ENCODE peak calls at places on chromosome 6, in nine cellular contexts. U is D341Med; P is nephron progenitor cell; Z is AG08396; D is PC-3; I is iPS-NIHi11; S is activated T-cell treated with anti-CD3 and anti-CD28 coated beads, Interleukin-2, amount 50 U/mL, for 72 hours; B is NCI-H460; V is ascending aorta. M is an unnamed sample.

GRCh38 chr6:55812509-55812908 is 62.9 kb downstream of the BMP5 start:
- DNase-seq in U (no peak), P (no peak), Z (no peak), D (no peak), I (no peak), S (no peak), B (no peak), V (no peak), M (no peak)

GRCh38 chr6:17629824-17630510 is 29.9 kb downstream of the FAM8A1 start:
- DNase-seq in U (no peak), P (no peak), Z (no peak), D (no peak), I (no peak), S (no peak), B (no peak), V (no peak), M (peak; percentile 21)

GRCh38 chr6:14844411-14844810 is 401.5 kb upstream of the JARID2 start:
- DNase-seq in U (no peak), P (no peak), Z (no peak), D (no peak), I (no peak), S (no peak), B (no peak), V (no peak), M (no peak)

GRCh38 chr6:12208190-12208589 is 82.0 kb upstream of the EDN1 start:
- DNase-seq in U (no peak), P (no peak), Z (no peak), D (peak; percentile 27), I (no peak), S (no peak), B (no peak), V (peak; percentile 14), M (no peak)

GRCh38 chr6:33417127-33417902 is 592 bp downstream of the CUTA start:
- DNase-seq in U (no peak), P (peak; percentile 45), Z (peak; percentile 82), D (peak; percentile 66), I (no peak), S (peak; percentile 26), B (peak; percentile 38), V (no peak), M (peak; percentile 42)

GRCh38 chr6:119346450-119346849 is 3.1 kb downstream of the MAN1A1 start:
- DNase-seq in U (no peak), P (no peak), Z (no peak), D (no peak), I (no peak), S (no peak), B (no peak), V (no peak), M (no peak)

GRCh38 chr6:116386581-116387299 is 16.0 kb downstream of the DSE start:
- DNase-seq in U (no peak), P (no peak), Z (peak; percentile 13), D (peak; percentile 59), I (no peak), S (no peak), B (no peak), V (no peak), M (no peak)

GRCh38 chr6:37501632-37502466 is 2.2 kb upstream of the CCDC167 start:
- DNase-seq in U (no peak), P (no peak), Z (no peak), D (no peak), I (no peak), S (no peak), B (no peak), V (no peak), M (no peak)

GRCh38 chr6:28693033-28693750 is 167.5 kb downstream of the GPX5 start:
- DNase-seq in U (no peak), P (no peak), Z (no peak), D (no peak), I (peak; percentile 25), S (no peak), B (no peak), V (no peak), M (no peak)

GRCh38 chr6:48881551-48881950 is 581.5 kb downstream of the MMUT start:
- DNase-seq in U (no peak), P (no peak), Z (no peak), D (peak; percentile 51), I (no peak), S (no peak), B (no peak), V (no peak), M (no peak)

GRCh38 chr6:136751478-136751956 is 40.8 kb downstream of the MAP3K5 start:
- DNase-seq in U (no peak), P (no peak), Z (no peak), D (no peak), I (no peak), S (peak; percentile 52), B (no peak), V (no peak), M (no peak)

GRCh38 chr6:152232494-152233151 is 404.5 kb downstream of the SYNE1 start:
- DNase-seq in U (peak; percentile 46), P (no peak), Z (no peak), D (no peak), I (peak; percentile 10), S (peak; percentile 23), B (no peak), V (no peak), M (no peak)

GRCh38 chr6:169859978-169860703 is 108.7 kb downstream of the ERMARD start:
- DNase-seq in U (peak; percentile 12), P (no peak), Z (no peak), D (no peak), I (no peak), S (no peak), B (no peak), V (no peak), M (no peak)